ENCODE peak calls at places on chromosomes 13 and 19, in four cellular contexts. V is activated CD8-positive, alpha-beta memory T cell treated with anti-CD3 and anti-CD28 coated beads, Interleukin-2, amount 50 U/mL, for 4 hours; R is psoas muscle; L is Panc1. K is an unnamed sample.

GRCh38 chr19:19227217-19227616 is 15.5 kb downstream of the NCAN start:
- DNase-seq in V (no peak), R (no peak), L (no peak), K (no peak)

GRCh38 chr13:112487127-112487517 is 100.8 kb downstream of the TUBGCP3 start:
- DNase-seq in V (no peak), R (no peak), L (no peak), K (no peak)

GRCh38 chr19:5006201-5006600 is 37.3 kb downstream of the KDM4B start:
- DNase-seq in V (no peak), R (no peak), L (no peak), K (no peak)

GRCh38 chr19:5131031-5131865 is 162.3 kb downstream of the KDM4B start:
- DNase-seq in V (peak; percentile 48), R (no peak), L (no peak), K (no peak)

GRCh38 chr19:54677217-54677616 is 14.4 kb downstream of the LILRB4 start:
- DNase-seq in V (no peak), R (no peak), L (no peak), K (no peak)

GRCh38 chr19:6414033-6414643 is 10.5 kb downstream of the KHSRP start:
- DNase-seq in V (no peak), R (no peak), L (no peak), K (no peak)

GRCh38 chr19:10985502-10985901 is 24.7 kb downstream of the SMARCA4 start:
- DNase-seq in V (no peak), R (no peak), L (no peak), K (no peak)

GRCh38 chr19:46107371-46107770 is 17.1 kb downstream of the IGFL3 start:
- DNase-seq in V (no peak), R (no peak), L (no peak), K (no peak)

GRCh38 chr19:51296331-51297093 is 14.9 kb upstream of the IGLON5 start:
- DNase-seq in V (no peak), R (no peak), L (no peak), K (no peak)

K was measured in left lung.